ENCODE peak calls at places on chromosomes 6 and 20, in six cellular contexts. G is WTC11, H is amniotic stem cell, W is neuronal stem cell, T is anterior cingulate cortex, Q is NCI-H2081. J is an unnamed sample.

GRCh38 chr6:110020888-110021287 is 42.8 kb downstream of the GPR6 start:
- DNase-seq in G (no peak), H (no peak), W (no peak), T (no peak), Q (no peak), J (no peak)

GRCh38 chr6:38871745-38872568 is 156.8 kb downstream of the DNAH8 start:
- DNase-seq in G (peak), H (no peak), W (peak), T (peak), Q (peak), J (peak)

GRCh38 chr6:26286168-26286854 is 78.7 kb upstream of the BTN3A2 start:
- DNase-seq in G (peak), H (peak), W (peak), T (peak), Q (peak), J (peak)

GRCh38 chr20:2750343-2751251 is 49.8 kb downstream of the CPXM1 start:
- DNase-seq in G (peak), H (no peak), W (no peak), T (no peak), Q (no peak), J (peak)

GRCh38 chr6:144216668-144217218 is 66.4 kb downstream of the STX11 start:
- DNase-seq in G (peak), H (no peak), W (no peak), T (no peak), Q (no peak), J (no peak)

GRCh38 chr6:6810727-6811126 is 222.2 kb downstream of the LY86 start:
- DNase-seq in G (no peak), H (no peak), W (no peak), T (no peak), Q (no peak), J (no peak)

GRCh38 chr6:167761794-167762258 is 64.9 kb upstream of the AFDN start:
- DNase-seq in G (no peak), H (no peak), W (no peak), T (no peak), Q (peak), J (no peak)

GRCh38 chr6:149045404-149045803 is 272.1 kb upstream of the TAB2 start:
- DNase-seq in G (no peak), H (no peak), W (no peak), T (no peak), Q (no peak), J (no peak)

GRCh38 chr20:53513489-53514298 is 79.9 kb downstream of the ZNF217 start:
- DNase-seq in G (no peak), H (no peak), W (no peak), T (no peak), Q (peak), J (no peak)

GRCh38 chr6:28081486-28081751 is 1.1 kb downstream of the ZNF165 start:
- DNase-seq in G (no peak), H (no peak), W (no peak), T (no peak), Q (no peak), J (no peak)

GRCh38 chr6:131954775-131955107 is 3.6 kb upstream of the CCN2 start:
- DNase-seq in G (no peak), H (peak), W (no peak), T (peak), Q (no peak), J (peak)

GRCh38 chr20:48626226-48626937 is 201.4 kb downstream of the PREX1 start:
- DNase-seq in G (no peak), H (no peak), W (no peak), T (no peak), Q (no peak), J (no peak)

GRCh38 chr6:83258517-83258916 is 65.4 kb downstream of the RWDD2A start:
- DNase-seq in G (no peak), H (no peak), W (no peak), T (no peak), Q (no peak), J (no peak)

GRCh38 chr20:46312075-46312944 is 4.0 kb upstream of the CDH22 start:
- DNase-seq in G (peak), H (no peak), W (peak), T (no peak), Q (no peak), J (no peak)

GRCh38 chr6:30741789-30742315 is 635 bp downstream of the FLOT1 start:
- DNase-seq in G (no peak), H (no peak), W (no peak), T (no peak), Q (no peak), J (no peak)

GRCh38 chr6:12803486-12803885 is 86.9 kb downstream of the PHACTR1 start:
- DNase-seq in G (no peak), H (no peak), W (no peak), T (no peak), Q (no peak), J (no peak)

GRCh38 chr6:137650720-137651119 is 156.5 kb upstream of the OLIG3 start:
- DNase-seq in G (no peak), H (no peak), W (no peak), T (no peak), Q (no peak), J (no peak)

GRCh38 chr6:148430897-148431296 is 88.3 kb downstream of the SASH1 start:
- DNase-seq in G (no peak), H (no peak), W (no peak), T (no peak), Q (peak), J (no peak)

GRCh38 chr6:157486632-157487031 is 105.6 kb downstream of the ZDHHC14 start:
- DNase-seq in G (no peak), H (no peak), W (no peak), T (no peak), Q (no peak), J (no peak)

GRCh38 chr6:156791261-156791850 is 14.2 kb downstream of the ARID1B start:
- DNase-seq in G (no peak), H (no peak), W (peak), T (no peak), Q (peak), J (no peak)

GRCh38 chr6:2687456-2687855 is 63.3 kb downstream of the MYLK4 start:
- DNase-seq in G (no peak), H (no peak), W (no peak), T (no peak), Q (no peak), J (no peak)

GRCh38 chr6:18632670-18633410 is 245.7 kb downstream of the RNF144B start:
- DNase-seq in G (no peak), H (no peak), W (no peak), T (no peak), Q (no peak), J (no peak)

GRCh38 chr6:422423-423061 is 31.0 kb downstream of the IRF4 start:
- DNase-seq in G (no peak), H (peak), W (no peak), T (no peak), Q (no peak), J (peak)

GRCh38 chr6:128580224-128581110 is 60.1 kb upstream of the PTPRK start:
- DNase-seq in G (no peak), H (no peak), W (no peak), T (no peak), Q (no peak), J (no peak)

GRCh38 chr6:41560440-41561192 is 14.4 kb downstream of the FOXP4 start:
- DNase-seq in G (peak), H (no peak), W (peak), T (no peak), Q (no peak), J (peak)

GRCh38 chr6:148064406-148065134 is 278.1 kb upstream of the SASH1 start:
- DNase-seq in G (no peak), H (peak), W (no peak), T (no peak), Q (no peak), J (no peak)

GRCh38 chr6:2535492-2535891 is 215.2 kb downstream of the MYLK4 start:
- DNase-seq in G (no peak), H (no peak), W (no peak), T (no peak), Q (no peak), J (no peak)

GRCh38 chr20:58306421-58307261 is 2.9 kb upstream of the RAB22A start:
- DNase-seq in G (no peak), H (no peak), W (no peak), T (no peak), Q (no peak), J (peak)

GRCh38 chr6:108564178-108564577 is 3.5 kb downstream of the FOXO3 start:
- DNase-seq in G (no peak), H (peak), W (no peak), T (no peak), Q (no peak), J (no peak)

GRCh38 chr6:136609878-136610706 is 59.9 kb upstream of the MAP7 start:
- DNase-seq in G (no peak), H (peak), W (no peak), T (no peak), Q (peak), J (peak)

GRCh38 chr6:141349710-141350109 is 783.0 kb upstream of the GJE1 start:
- DNase-seq in G (no peak), H (no peak), W (no peak), T (no peak), Q (no peak), J (no peak)

GRCh38 chr6:152091851-152092341 is 284.4 kb downstream of the ESR1 start:
- DNase-seq in G (no peak), H (no peak), W (no peak), T (no peak), Q (no peak), J (no peak)

GRCh38 chr20:63441777-63442493 is 30.5 kb downstream of the KCNQ2 start:
- DNase-seq in G (peak), H (peak), W (no peak), T (peak), Q (peak), J (peak)

GRCh38 chr6:16206595-16207037 is 31.8 kb upstream of the GMPR start:
- DNase-seq in G (peak), H (peak), W (peak), T (peak), Q (peak), J (peak)

J was measured in mucosa of gallbladder.